ENCODE peak calls at places on chromosomes 13 and 19, in nine cellular contexts. V, J, N, D, K, A, M, T and U are unnamed samples.

GRCh38 chr19:57357406-57357805 is 5.9 kb upstream of the TRAPPC2B start:
- DNase-seq in T (no peak), A (no peak), V (no peak), K (no peak), N (no peak), M (no peak), D (no peak), J (no peak), U (no peak)

GRCh38 chr19:14167594-14168138 is 31.3 kb upstream of the ASF1B start:
- DNase-seq in K (no peak), D (peak; percentile 25), A (no peak), M (no peak), T (no peak), J (no peak), N (no peak), V (no peak), U (no peak)

GRCh38 chr19:3575260-3575741 is 2.6 kb downstream of the HMG20B start:
- DNase-seq in V (peak; percentile 33), T (no peak), A (peak; percentile 65), M (peak; percentile 45), K (no peak), N (no peak), J (peak; percentile 16), D (no peak), U (no peak)

GRCh38 chr13:113837554-113838355 is 26.1 kb downstream of the GAS6 start:
- DNase-seq in N (no peak), V (peak; percentile 94), K (peak; percentile 84), A (peak; percentile 99), M (no peak), T (no peak), J (peak; percentile 98), D (peak; percentile 52), U (peak; percentile 77)

GRCh38 chr19:29879655-29879974 is 62.4 kb upstream of the URI1 start:
- DNase-seq in J (no peak), T (no peak), D (no peak), V (no peak), N (no peak), K (no peak), M (no peak), A (no peak), U (no peak)

GRCh38 chr19:39398297-39398864 is 7.2 kb downstream of the MED29 start:
- DNase-seq in T (no peak), J (peak; percentile 84), D (no peak), K (peak; percentile 38), V (peak; percentile 50), M (no peak), N (peak; percentile 23), A (peak; percentile 95), U (peak; percentile 26)

GRCh38 chr13:26042781-26043180 is 9.0 kb downstream of the SHISA2 start:
- DNase-seq in T (no peak), A (no peak), K (no peak), J (no peak), M (no peak), V (no peak), D (no peak), N (no peak), U (no peak)

GRCh38 chr19:4914736-4915501 is 5.6 kb downstream of the UHRF1 start:
- DNase-seq in J (peak; percentile 69), D (peak; percentile 72), M (no peak), A (peak; percentile 94), N (peak; percentile 52), V (peak; percentile 81), K (no peak), T (no peak), U (no peak)

GRCh38 chr19:3383121-3383722 is 16.8 kb downstream of the NFIC start:
- DNase-seq in V (no peak), A (no peak), M (no peak), N (no peak), J (no peak), K (no peak), D (no peak), T (no peak), U (no peak)

GRCh38 chr13:110713981-110714797 is 689 bp downstream of the ING1 start:
- DNase-seq in D (peak; percentile 72), J (peak; percentile 32), T (peak; percentile 38), K (peak; percentile 54), V (peak; percentile 33), M (peak; percentile 58), N (peak; percentile 48), A (peak; percentile 69), U (peak; percentile 44)

GRCh38 chr13:39144391-39144790 is 106.1 kb downstream of the NHLRC3 start:
- DNase-seq in V (no peak), M (no peak), K (no peak), N (no peak), T (no peak), J (no peak), D (no peak), A (no peak), U (no peak)